ENCODE peak calls at places on chromosome 9, in seven cellular contexts. P, N, K, I, U, C and D are unnamed samples.

GRCh38 chr9:20929276-20929675 is 102.2 kb downstream of the HACD4 start:
- DNase-seq in P (no peak), N (no peak), K (no peak), I (no peak), U (no peak), C (no peak), D (no peak)

GRCh38 chr9:124453586-124454191 is 3.4 kb downstream of the ADGRD2 start:
- DNase-seq in P (peak; percentile 21), N (no peak), K (no peak), I (no peak), U (no peak), C (no peak), D (no peak)

GRCh38 chr9:93674580-93675335 is 98.4 kb downstream of the PHF2 start:
- DNase-seq in P (no peak), N (no peak), K (no peak), I (no peak), U (no peak), C (peak; percentile 17), D (peak; percentile 11)

GRCh38 chr9:134559013-134559412 is 82.6 kb upstream of the COL5A1 start:
- DNase-seq in P (no peak), N (no peak), K (no peak), I (no peak), U (no peak), C (no peak), D (no peak)

GRCh38 chr9:103941104-103941503 is 153.0 kb upstream of the SMC2 start:
- DNase-seq in P (no peak), N (no peak), K (no peak), I (no peak), U (no peak), C (no peak), D (no peak)

GRCh38 chr9:89791754-89792153 is 186.9 kb downstream of the GADD45G start:
- DNase-seq in P (no peak), N (no peak), K (no peak), I (no peak), U (no peak), C (no peak), D (no peak)

GRCh38 chr9:98707158-98708102 is 1.3 kb downstream of the GABBR2 start:
- DNase-seq in P (peak; percentile 70), N (peak; percentile 88), K (no peak), I (no peak), U (peak; percentile 80), C (no peak), D (no peak)

GRCh38 chr9:13459071-13459470 is 179.6 kb upstream of the MPDZ start:
- DNase-seq in P (peak; percentile 63), N (no peak), K (no peak), I (no peak), U (no peak), C (no peak), D (no peak)

GRCh38 chr9:33676746-33677505 is 118.4 kb upstream of the PRSS3 start:
- DNase-seq in P (peak; percentile 10), N (peak; percentile 18), K (peak; percentile 7), I (no peak), U (no peak), C (no peak), D (peak; percentile 20)

GRCh38 chr9:22033012-22033630 is 24.0 kb upstream of the CDKN2B start:
- DNase-seq in P (peak; percentile 84), N (no peak), K (no peak), I (no peak), U (no peak), C (no peak), D (no peak)

GRCh38 chr9:127049044-127049443 is 73.4 kb downstream of the ANGPTL2 start:
- DNase-seq in P (peak; percentile 95), N (peak; percentile 97), K (no peak), I (no peak), U (peak; percentile 92), C (peak; percentile 63), D (no peak)

GRCh38 chr9:5667391-5667790 is 38.5 kb downstream of the RIC1 start:
- DNase-seq in P (no peak), N (no peak), K (no peak), I (no peak), U (no peak), C (no peak), D (no peak)

GRCh38 chr9:27518809-27519208 is 5.3 kb upstream of the IFNK start:
- DNase-seq in P (no peak), N (no peak), K (no peak), I (no peak), U (no peak), C (no peak), D (no peak)

GRCh38 chr9:122264360-122265264 is at the start of the genes MRRF and RBM18:
- DNase-seq in P (peak; percentile 92), N (peak; percentile 91), K (peak; percentile 85), I (peak; percentile 82), U (peak; percentile 91), C (peak; percentile 88), D (peak; percentile 96)

GRCh38 chr9:2817987-2818386 is 25.9 kb downstream of the PUM3 start:
- DNase-seq in P (peak; percentile 43), N (peak; percentile 96), K (no peak), I (no peak), U (peak; percentile 17), C (no peak), D (no peak)

GRCh38 chr9:85610074-85610855 is 131.5 kb downstream of the AGTPBP1 start:
- DNase-seq in P (peak; percentile 77), N (peak; percentile 90), K (no peak), I (no peak), U (peak; percentile 92), C (no peak), D (no peak)

GRCh38 chr9:3820643-3821042 is 294.8 kb upstream of the RFX3 start:
- DNase-seq in P (no peak), N (no peak), K (no peak), I (no peak), U (no peak), C (no peak), D (no peak)